ENCODE peak calls at places on chromosomes 12 and 14, in six cellular contexts. F is H1, Y is mesendoderm, E is mesenchymal stem cell, V is IMR-90, I is neuronal stem cell. D is an unnamed sample.
A peak's percentile ranks its signal among the peaks of the same experiment; 100 is the strongest.

GRCh38 chr14:79483989-79484388 is 727.3 kb downstream of the DIO2 start:
- DNase-seq in F (no peak), Y (peak; percentile 75), E (no peak), V (no peak), I (no peak), D (peak; percentile 43)

GRCh38 chr12:25276199-25276937 is 25.6 kb upstream of the KRAS start:
- DNase-seq in F (no peak), Y (no peak), E (peak; percentile 93), V (peak; percentile 98), I (no peak), D (no peak)

GRCh38 chr12:108337235-108338223 is 1.6 kb downstream of the CMKLR1 start:
- DNase-seq in F (peak; percentile 58), Y (peak; percentile 85), E (no peak), V (peak; percentile 8), I (no peak), D (peak; percentile 74)

GRCh38 chr14:39988939-39989338 is 556.7 kb upstream of the FBXO33 start:
- DNase-seq in F (no peak), Y (peak; percentile 76), E (peak; percentile 53), V (no peak), I (peak; percentile 27), D (no peak)

GRCh38 chr14:51825926-51826325 is 34.5 kb upstream of the GNG2 start:
- DNase-seq in F (no peak), Y (no peak), E (no peak), V (no peak), I (no peak), D (no peak)

GRCh38 chr12:97561321-97562230 is 99.0 kb downstream of the RMST start:
- DNase-seq in F (no peak), Y (no peak), E (no peak), V (no peak), I (no peak), D (no peak)

GRCh38 chr14:66311935-66312334 is 174.2 kb upstream of the CCDC196 start:
- DNase-seq in F (no peak), Y (no peak), E (no peak), V (no peak), I (no peak), D (no peak)

GRCh38 chr14:65251213-65251612 is 148.9 kb upstream of the MAX start:
- DNase-seq in F (no peak), Y (no peak), E (peak; percentile 83), V (peak; percentile 87), I (no peak), D (no peak)

GRCh38 chr14:65850429-65851145 is 438.1 kb downstream of the FUT8 start:
- DNase-seq in F (no peak), Y (no peak), E (no peak), V (no peak), I (no peak), D (no peak)

GRCh38 chr12:128190614-128191013 is 76.4 kb upstream of the TMEM132C start:
- DNase-seq in F (peak; percentile 85), Y (peak; percentile 56), E (no peak), V (no peak), I (peak; percentile 59), D (peak; percentile 80)

GRCh38 chr12:2129076-2129475 is 76.3 kb downstream of the CACNA1C start:
- DNase-seq in F (no peak), Y (no peak), E (peak; percentile 50), V (peak; percentile 75), I (no peak), D (no peak)

GRCh38 chr14:89422181-89422951 is 5.3 kb upstream of the FOXN3 start:
- DNase-seq in F (no peak), Y (no peak), E (no peak), V (peak; percentile 33), I (no peak), D (no peak)

GRCh38 chr14:88613552-88614010 is 50.7 kb downstream of the ZC3H14 start:
- DNase-seq in F (no peak), Y (no peak), E (peak; percentile 18), V (peak; percentile 53), I (no peak), D (no peak)

GRCh38 chr14:73785834-73786631 is 65.6 kb upstream of the PTGR2 start:
- DNase-seq in F (peak; percentile 62), Y (peak; percentile 65), E (peak; percentile 98), V (peak; percentile 96), I (no peak), D (peak; percentile 45)

GRCh38 chr14:35380794-35381193 is 23.8 kb downstream of the NFKBIA start:
- DNase-seq in F (no peak), Y (no peak), E (peak; percentile 90), V (no peak), I (no peak), D (no peak)

GRCh38 chr14:104818714-104819161 is 17.8 kb downstream of the ZBTB42 start:
- DNase-seq in F (no peak), Y (no peak), E (no peak), V (no peak), I (no peak), D (no peak)

GRCh38 chr12:92759634-92760268 is 57.0 kb downstream of the PLEKHG7 start:
- DNase-seq in F (no peak), Y (peak; percentile 75), E (peak; percentile 95), V (peak; percentile 97), I (no peak), D (no peak)

GRCh38 chr12:109573029-109573913 is at the start of the genes MMAB and MVK:
- DNase-seq in F (peak; percentile 96), Y (peak; percentile 100), E (peak; percentile 99), V (peak; percentile 99), I (peak; percentile 99), D (peak; percentile 100)
- H2BK5ac ChIP-seq in F (peak within 1 kb of the TSS; percentile 99), Y (peak within 1 kb of the TSS; percentile 96), E (no peak within 1 kb of the TSS), V (peak within 1 kb of the TSS; percentile 55), I (peak within 1 kb of the TSS; percentile 89), D (no peak within 1 kb of the TSS)

GRCh38 chr12:13165578-13166120 is 30.9 kb upstream of the EMP1 start:
- DNase-seq in F (peak; percentile 40), Y (peak; percentile 71), E (peak; percentile 54), V (peak; percentile 78), I (no peak), D (no peak)

GRCh38 chr12:13162904-13163303 is 33.6 kb upstream of the EMP1 start:
- DNase-seq in F (no peak), Y (no peak), E (no peak), V (no peak), I (no peak), D (no peak)

GRCh38 chr12:13164859-13165577 is 31.5 kb upstream of the EMP1 start:
- DNase-seq in F (no peak), Y (no peak), E (no peak), V (no peak), I (no peak), D (no peak)

GRCh38 chr12:13164271-13164670 is 32.3 kb upstream of the EMP1 start:
- DNase-seq in F (no peak), Y (no peak), E (no peak), V (no peak), I (no peak), D (no peak)

DNA sequence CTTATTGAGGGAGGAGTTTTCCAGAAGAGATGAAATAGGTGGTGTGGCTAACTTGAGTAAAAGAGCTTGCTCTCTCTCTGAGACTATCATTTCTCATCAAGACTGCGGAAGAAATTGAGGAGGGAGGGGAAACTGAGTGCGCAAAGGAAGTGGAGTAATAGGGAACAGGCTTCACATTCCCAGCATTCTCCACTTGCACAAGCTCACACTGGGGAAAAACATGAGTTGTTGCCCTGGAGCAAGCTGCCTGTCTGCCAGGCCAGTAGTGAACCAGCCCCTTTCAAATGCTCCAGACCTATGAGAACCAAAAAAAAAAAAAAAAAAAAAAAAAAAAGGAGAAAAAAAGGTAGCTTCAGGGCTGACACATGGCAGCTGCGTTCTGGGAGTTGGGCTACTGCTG is 32.7 kb upstream of the EMP1 start:
- DNase-seq in F (no peak), Y (no peak), E (no peak), V (no peak), I (no peak), D (no peak)
- H2BK120ac ChIP-seq in F (no peak overlapping the region), Y (no peak overlapping the region), E (no peak overlapping the region), V (no peak overlapping the region), I (no peak overlapping the region), D (no peak overlapping the region)

GRCh38 chr12:110343921-110344555 is 59.5 kb downstream of the ANAPC7 start:
- DNase-seq in F (no peak), Y (no peak), E (no peak), V (no peak), I (no peak), D (no peak)

GRCh38 chr12:110345176-110345651 is 58.3 kb downstream of the ANAPC7 start:
- DNase-seq in F (no peak), Y (no peak), E (no peak), V (no peak), I (no peak), D (no peak)

GRCh38 chr12:110344657-110345056 is 58.9 kb downstream of the ANAPC7 start:
- DNase-seq in F (no peak), Y (no peak), E (no peak), V (no peak), I (no peak), D (no peak)

GRCh38 chr12:110347767-110348166 is 55.7 kb downstream of the ANAPC7 start:
- DNase-seq in F (no peak), Y (no peak), E (no peak), V (no peak), I (no peak), D (no peak)

GRCh38 chr12:110345963-110346362 is 57.5 kb downstream of the ANAPC7 start:
- DNase-seq in F (no peak), Y (peak; percentile 14), E (no peak), V (no peak), I (no peak), D (no peak)
- H3K4me1 ChIP-seq in F (no peaks in the 10 kb centered on the region), Y (no peaks in the 10 kb centered on the region), E (no peaks in the 10 kb centered on the region), V (no peaks in the 10 kb centered on the region), I (no peaks in the 10 kb centered on the region), D (no peaks in the 10 kb centered on the region)

GRCh38 chr12:104457746-104458644 is 1.2 kb downstream of the CHST11 start:
- DNase-seq in F (peak; percentile 66), Y (no peak), E (peak; percentile 48), V (no peak), I (no peak), D (no peak)

GRCh38 chr12:104456417-104456949 is at the start of gene CHST11:
- DNase-seq in F (peak; percentile 90), Y (peak; percentile 97), E (peak; percentile 95), V (peak; percentile 79), I (peak; percentile 92), D (peak; percentile 96)

GRCh38 chr12:104454997-104455396 is 1.8 kb upstream of the CHST11 start:
- DNase-seq in F (no peak), Y (no peak), E (peak; percentile 52), V (peak; percentile 44), I (no peak), D (no peak)

GRCh38 chr12:104456950-104457745 is 400 bp downstream of the CHST11 start:
- DNase-seq in F (peak; percentile 80), Y (peak; percentile 87), E (peak; percentile 81), V (peak; percentile 61), I (peak; percentile 67), D (peak; percentile 71)

DNA sequence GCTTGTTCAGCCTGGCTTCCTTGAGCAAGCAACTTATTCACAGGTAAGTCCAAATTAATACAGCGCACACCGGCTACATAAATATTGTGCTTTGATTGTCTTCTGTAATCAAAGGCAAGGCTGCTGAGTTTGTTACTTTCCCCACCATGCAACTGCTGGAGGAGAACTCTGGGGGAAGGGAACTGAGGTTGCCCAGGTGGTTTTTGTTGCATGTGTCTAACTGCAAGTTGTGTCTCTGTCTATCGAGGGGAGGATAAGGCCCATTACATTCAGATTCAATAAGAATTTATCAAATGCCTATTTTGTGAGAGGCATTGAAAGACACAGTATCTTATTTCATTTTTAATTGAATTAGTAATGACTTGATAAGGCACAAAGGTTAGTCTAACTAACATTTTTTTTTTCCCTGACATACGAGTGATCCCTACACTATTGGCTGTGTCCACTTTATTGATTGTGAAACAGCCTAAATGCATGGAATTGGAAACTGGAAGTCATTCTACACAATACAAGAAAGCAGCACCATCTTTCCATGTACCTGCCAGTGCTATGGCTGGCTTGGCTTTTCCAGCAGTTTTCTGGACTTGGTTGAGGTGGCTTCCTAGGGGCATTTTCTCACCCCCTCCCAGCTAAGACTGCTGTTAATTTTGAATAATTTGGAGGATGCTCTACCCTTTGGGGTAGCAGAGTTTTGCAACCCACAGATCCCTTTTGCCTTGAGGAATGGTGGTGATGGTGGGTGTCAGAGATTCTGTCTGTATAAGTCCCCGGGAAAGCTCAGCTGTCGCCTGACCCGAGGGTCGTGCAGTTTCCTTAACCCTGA is 943 bp upstream of the CHST11 start:
- DNase-seq in F (no peak), Y (no peak), E (no peak), V (no peak), I (no peak), D (no peak)
- H2BK5ac ChIP-seq in F (no peak overlapping the region), Y (no peak overlapping the region), E (no peak overlapping the region), V (no peak overlapping the region), I (peak overlapping the region; percentile 4), D (no peak overlapping the region)